ENCODE peak calls at places on chromosomes 1 and 21, in eight cellular contexts. One of them, this sample, is unnamed.

GRCh38 chr1:106960412-106960811 is 96.1 kb upstream of the PRMT6 start:
- DNase-seq in kidney epithelial cell: no peak
- DNase-seq in tibial artery: no peak
- DNase-seq in AG10803: no peak
- DNase-seq in spleen: no peak
- DNase-seq in BE2C: no peak
- DNase-seq in coronary artery: no peak
- DNase-seq in GM23338: no peak
- DNase-seq in this sample: no peak

GRCh38 chr1:228265167-228265566 is 57.3 kb downstream of the OBSCN start:
- DNase-seq in kidney epithelial cell: no peak
- DNase-seq in coronary artery: no peak
- DNase-seq in BE2C: no peak
- DNase-seq in spleen: no peak
- DNase-seq in GM23338: no peak
- DNase-seq in tibial artery: no peak
- DNase-seq in AG10803: peak; percentile 26
- DNase-seq in this sample: no peak

GRCh38 chr1:186429017-186429416 is 31.9 kb downstream of the PDC start:
- DNase-seq in spleen: no peak
- DNase-seq in GM23338: no peak
- DNase-seq in tibial artery: no peak
- DNase-seq in AG10803: no peak
- DNase-seq in coronary artery: no peak
- DNase-seq in kidney epithelial cell: no peak
- DNase-seq in BE2C: no peak
- DNase-seq in this sample: no peak

GRCh38 chr1:93114403-93114802 is 35.3 kb downstream of the MTF2 start:
- DNase-seq in tibial artery: no peak
- DNase-seq in coronary artery: no peak
- DNase-seq in spleen: no peak
- DNase-seq in GM23338: no peak
- DNase-seq in kidney epithelial cell: no peak
- DNase-seq in BE2C: no peak
- DNase-seq in AG10803: peak; percentile 31
- DNase-seq in this sample: no peak

GRCh38 chr1:221718391-221719277 is 23.3 kb downstream of the DUSP10 start:
- DNase-seq in GM23338: peak; percentile 3
- DNase-seq in kidney epithelial cell: no peak
- DNase-seq in spleen: no peak
- DNase-seq in tibial artery: no peak
- DNase-seq in BE2C: no peak
- DNase-seq in coronary artery: no peak
- DNase-seq in AG10803: peak; percentile 99
- DNase-seq in this sample: peak; percentile 98

GRCh38 chr1:162361349-162361748 is 15.3 kb downstream of the SPATA46 start:
- DNase-seq in kidney epithelial cell: no peak
- DNase-seq in BE2C: no peak
- DNase-seq in tibial artery: no peak
- DNase-seq in GM23338: no peak
- DNase-seq in spleen: no peak
- DNase-seq in AG10803: no peak
- DNase-seq in coronary artery: no peak
- DNase-seq in this sample: no peak

GRCh38 chr1:234409328-234409727 is 36.1 kb downstream of the COA6 start:
- DNase-seq in coronary artery: no peak
- DNase-seq in spleen: no peak
- DNase-seq in BE2C: no peak
- DNase-seq in kidney epithelial cell: no peak
- DNase-seq in GM23338: no peak
- DNase-seq in AG10803: no peak
- DNase-seq in tibial artery: no peak
- DNase-seq in this sample: no peak

GRCh38 chr1:87800006-87800405 is 471.3 kb downstream of the LMO4 start:
- DNase-seq in tibial artery: no peak
- DNase-seq in spleen: no peak
- DNase-seq in kidney epithelial cell: no peak
- DNase-seq in AG10803: peak; percentile 49
- DNase-seq in coronary artery: no peak
- DNase-seq in BE2C: no peak
- DNase-seq in GM23338: no peak
- DNase-seq in this sample: no peak

GRCh38 chr1:188170935-188171334 is 1342.2 kb downstream of the PLA2G4A start:
- DNase-seq in kidney epithelial cell: no peak
- DNase-seq in BE2C: peak; percentile 5
- DNase-seq in spleen: no peak
- DNase-seq in tibial artery: no peak
- DNase-seq in GM23338: no peak
- DNase-seq in AG10803: no peak
- DNase-seq in coronary artery: no peak
- DNase-seq in this sample: no peak

GRCh38 chr21:38993561-38993960 is 187.8 kb downstream of the ETS2 start:
- DNase-seq in AG10803: peak; percentile 90
- DNase-seq in GM23338: no peak
- DNase-seq in kidney epithelial cell: no peak
- DNase-seq in BE2C: no peak
- DNase-seq in coronary artery: no peak
- DNase-seq in spleen: no peak
- DNase-seq in tibial artery: peak; percentile 82
- DNase-seq in this sample: peak; percentile 59

GRCh38 chr1:94045465-94046056 is 75.4 kb downstream of the ABCA4 start:
- DNase-seq in kidney epithelial cell: peak; percentile 93
- DNase-seq in spleen: peak; percentile 78
- DNase-seq in BE2C: peak; percentile 35
- DNase-seq in AG10803: peak; percentile 97
- DNase-seq in tibial artery: peak; percentile 92
- DNase-seq in GM23338: peak; percentile 98
- DNase-seq in coronary artery: peak; percentile 90
- DNase-seq in this sample: peak; percentile 93

GRCh38 chr1:105072850-105073249 is 1323.2 kb downstream of the AMY1C start:
- DNase-seq in tibial artery: no peak
- DNase-seq in spleen: no peak
- DNase-seq in GM23338: peak; percentile 55
- DNase-seq in coronary artery: no peak
- DNase-seq in kidney epithelial cell: no peak
- DNase-seq in AG10803: no peak
- DNase-seq in BE2C: peak; percentile 13
- DNase-seq in this sample: no peak

GRCh38 chr1:182507685-182508084 is 57.7 kb downstream of the RGSL1 start:
- DNase-seq in AG10803: no peak
- DNase-seq in spleen: no peak
- DNase-seq in BE2C: no peak
- DNase-seq in tibial artery: no peak
- DNase-seq in GM23338: no peak
- DNase-seq in kidney epithelial cell: no peak
- DNase-seq in coronary artery: no peak
- DNase-seq in this sample: no peak

GRCh38 chr21:39511102-39511501 is 59.3 kb downstream of the SH3BGR start:
- DNase-seq in GM23338: no peak
- DNase-seq in tibial artery: no peak
- DNase-seq in coronary artery: no peak
- DNase-seq in kidney epithelial cell: no peak
- DNase-seq in spleen: no peak
- DNase-seq in AG10803: no peak
- DNase-seq in BE2C: no peak
- DNase-seq in this sample: no peak

GRCh38 chr1:110171134-110171733 is 20.9 kb downstream of the SLC6A17 start:
- DNase-seq in GM23338: no peak
- DNase-seq in coronary artery: no peak
- DNase-seq in tibial artery: no peak
- DNase-seq in spleen: no peak
- DNase-seq in AG10803: no peak
- DNase-seq in BE2C: peak; percentile 94
- DNase-seq in kidney epithelial cell: no peak
- DNase-seq in this sample: no peak

GRCh38 chr1:36807262-36807661 is 227.1 kb downstream of the GRIK3 start:
- DNase-seq in tibial artery: no peak
- DNase-seq in spleen: peak; percentile 48
- DNase-seq in coronary artery: no peak
- DNase-seq in GM23338: no peak
- DNase-seq in AG10803: no peak
- DNase-seq in BE2C: peak; percentile 34
- DNase-seq in kidney epithelial cell: no peak
- DNase-seq in this sample: no peak

GRCh38 chr1:171222961-171223360 is 25.3 kb upstream of the FMO1 start:
- DNase-seq in kidney epithelial cell: no peak
- DNase-seq in AG10803: no peak
- DNase-seq in tibial artery: peak; percentile 67
- DNase-seq in spleen: no peak
- DNase-seq in BE2C: no peak
- DNase-seq in GM23338: peak; percentile 57
- DNase-seq in coronary artery: no peak
- DNase-seq in this sample: no peak

DNA sequence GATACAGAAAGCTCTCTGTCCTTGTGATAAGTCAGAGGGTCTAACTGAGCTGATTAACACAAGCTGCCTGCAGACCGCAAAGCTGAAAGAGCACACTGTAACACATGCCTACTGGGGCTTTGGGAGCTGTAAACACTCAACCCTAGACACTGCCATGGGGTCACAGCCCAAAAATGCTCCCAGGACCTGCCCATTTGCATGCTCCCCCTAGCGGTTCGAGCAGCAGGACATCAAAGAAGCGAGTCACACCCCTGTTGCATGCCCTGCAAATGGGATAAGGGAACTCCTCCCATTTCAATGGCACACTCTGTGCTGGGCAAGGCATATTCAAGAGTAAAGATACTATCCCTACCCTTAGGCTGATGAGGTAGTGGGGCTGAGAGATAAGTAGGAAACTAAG is 22.8 kb downstream of the LCE3E start:
- DNase-seq in coronary artery: no peak
- DNase-seq in kidney epithelial cell: no peak
- DNase-seq in tibial artery: no peak
- DNase-seq in spleen: no peak
- DNase-seq in AG10803: no peak
- DNase-seq in BE2C: no peak
- DNase-seq in GM23338: peak; percentile 65
- DNase-seq in this sample: no peak
- TF ChIP-seq CTCF in coronary artery: no peak
- TF ChIP-seq CTCF in kidney epithelial cell: peak; percentile 2
- TF ChIP-seq CTCF in tibial artery: no peak
- TF ChIP-seq CTCF in spleen: no peak
- TF ChIP-seq CTCF in AG10803: peak; percentile 18
- TF ChIP-seq CTCF in BE2C: peak; percentile 15
- TF ChIP-seq CTCF in GM23338: peak; percentile 66
- TF ChIP-seq CTCF in this sample: no peak

GRCh38 chr1:35448344-35448801 is 108.8 kb downstream of the KIAA0319L start:
- DNase-seq in coronary artery: no peak
- DNase-seq in spleen: no peak
- DNase-seq in AG10803: peak; percentile 96
- DNase-seq in tibial artery: no peak
- DNase-seq in kidney epithelial cell: peak; percentile 51
- DNase-seq in BE2C: no peak
- DNase-seq in GM23338: no peak
- DNase-seq in this sample: peak; percentile 86
- H3K4me3 ChIP-seq in coronary artery: no peak overlapping the region
- H3K4me3 ChIP-seq in spleen: no peak overlapping the region
- H3K4me3 ChIP-seq in AG10803: no peak overlapping the region
- H3K4me3 ChIP-seq in tibial artery: no peak overlapping the region
- H3K4me3 ChIP-seq in kidney epithelial cell: no peak overlapping the region
- H3K4me3 ChIP-seq in BE2C: no peak overlapping the region
- H3K4me3 ChIP-seq in GM23338: no peak overlapping the region
- H3K4me3 ChIP-seq in this sample: no peak overlapping the region

DNA sequence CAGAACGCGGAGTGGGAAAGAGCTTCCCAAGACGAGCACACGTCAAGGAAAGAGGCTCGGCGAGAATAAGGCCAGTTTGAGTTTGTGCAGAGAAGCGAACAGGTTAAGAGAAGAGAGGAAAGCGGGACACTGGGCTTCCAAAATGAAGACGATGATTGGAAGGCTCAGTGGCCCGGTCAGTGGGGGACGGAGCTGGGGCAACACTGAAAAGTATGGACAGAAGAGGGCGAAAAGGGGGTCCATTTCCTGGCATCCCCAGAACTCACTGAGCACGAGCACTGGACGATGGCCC is 258 bp downstream of the CCT3 start:
- DNase-seq in kidney epithelial cell: no peak
- DNase-seq in GM23338: no peak
- DNase-seq in spleen: no peak
- DNase-seq in BE2C: no peak
- DNase-seq in coronary artery: no peak
- DNase-seq in tibial artery: no peak
- DNase-seq in AG10803: no peak
- DNase-seq in this sample: no peak
- TF ChIP-seq CTCF in kidney epithelial cell: no peak
- TF ChIP-seq CTCF in GM23338: no peak
- TF ChIP-seq CTCF in spleen: no peak
- TF ChIP-seq CTCF in BE2C: no peak
- TF ChIP-seq CTCF in coronary artery: no peak
- TF ChIP-seq CTCF in tibial artery: no peak
- TF ChIP-seq CTCF in AG10803: no peak
- TF ChIP-seq CTCF in this sample: peak; percentile 7

DNA sequence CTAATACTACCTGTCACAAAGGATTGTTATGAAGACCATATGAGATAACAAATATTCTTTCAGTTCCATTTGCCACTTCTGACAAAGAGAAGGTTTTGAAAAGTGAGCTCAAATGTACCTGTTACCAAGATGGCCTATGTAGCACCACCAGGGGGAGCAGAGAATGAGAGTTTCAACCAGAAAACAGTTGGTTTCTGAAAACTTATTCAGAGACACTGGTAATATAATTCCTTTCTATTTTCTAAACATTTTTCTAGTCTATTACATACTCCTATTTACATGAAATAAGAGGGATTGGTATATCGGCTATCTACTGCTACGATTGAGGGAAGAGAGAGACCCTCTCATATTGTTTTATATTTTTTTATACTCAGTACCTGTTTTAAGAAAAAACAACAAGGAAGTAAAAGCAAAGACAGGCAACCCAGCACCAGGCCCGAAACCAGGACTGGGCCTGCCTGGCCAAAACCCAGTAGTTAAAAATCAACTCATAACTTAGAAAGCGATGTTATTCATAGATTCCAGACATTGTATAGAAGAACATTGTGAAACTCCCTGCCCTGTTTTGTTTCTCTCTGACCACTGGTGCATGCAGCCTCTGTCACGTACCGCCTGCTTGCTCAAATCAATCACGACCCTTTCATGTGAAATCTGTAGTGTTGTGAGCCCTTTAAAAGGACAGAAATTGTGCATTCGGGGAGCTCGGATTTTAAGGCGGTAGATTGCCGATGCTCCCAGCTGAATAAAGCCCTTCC is 48.3 kb downstream of the IL23R start:
- DNase-seq in AG10803: peak; percentile 21
- DNase-seq in coronary artery: no peak
- DNase-seq in spleen: no peak
- DNase-seq in GM23338: peak; percentile 68
- DNase-seq in tibial artery: no peak
- DNase-seq in kidney epithelial cell: no peak
- DNase-seq in BE2C: peak; percentile 10
- DNase-seq in this sample: no peak
- H3K4me3 ChIP-seq in AG10803: no peak overlapping the region
- H3K4me3 ChIP-seq in coronary artery: no peak overlapping the region
- H3K4me3 ChIP-seq in spleen: no peak overlapping the region
- H3K4me3 ChIP-seq in GM23338: no peak overlapping the region
- H3K4me3 ChIP-seq in tibial artery: no peak overlapping the region
- H3K4me3 ChIP-seq in kidney epithelial cell: no peak overlapping the region
- H3K4me3 ChIP-seq in BE2C: no peak overlapping the region
- H3K4me3 ChIP-seq in this sample: no peak overlapping the region

GRCh38 chr21:42239973-42240372 is 21.0 kb downstream of the ABCG1 start:
- DNase-seq in spleen: no peak
- DNase-seq in BE2C: no peak
- DNase-seq in coronary artery: no peak
- DNase-seq in AG10803: no peak
- DNase-seq in GM23338: no peak
- DNase-seq in kidney epithelial cell: no peak
- DNase-seq in tibial artery: no peak
- DNase-seq in this sample: no peak
- TF ChIP-seq CTCF in spleen: no peak
- TF ChIP-seq CTCF in BE2C: no peak
- TF ChIP-seq CTCF in coronary artery: no peak
- TF ChIP-seq CTCF in AG10803: no peak
- TF ChIP-seq CTCF in GM23338: peak; percentile 7
- TF ChIP-seq CTCF in kidney epithelial cell: no peak
- TF ChIP-seq CTCF in tibial artery: no peak
- TF ChIP-seq CTCF in this sample: no peak

This sample was measured in AG04449.